ENCODE peak calls at places on chromosomes 4 and X, in nine cellular contexts. One of them, this sample, is unnamed.
A peak's percentile ranks its signal among the peaks of the same experiment; 100 is the strongest.

GRCh38 chr4:5971077-5971447 is 47.2 kb downstream of the C4orf50 start:
- DNase-seq in cardiac muscle cell: no peak
- DNase-seq in breast epithelium: peak; percentile 37
- DNase-seq in heart right ventricle: no peak
- DNase-seq in sigmoid colon: peak; percentile 54
- DNase-seq in fibroblast of mammary gland: no peak
- DNase-seq in mammary epithelial cell: no peak
- DNase-seq in Calu3: no peak
- DNase-seq in spleen: no peak
- DNase-seq in this sample: no peak

GRCh38 chr4:101221294-101221693 is 126.0 kb downstream of the PPP3CA start:
- DNase-seq in cardiac muscle cell: no peak
- DNase-seq in breast epithelium: no peak
- DNase-seq in heart right ventricle: no peak
- DNase-seq in sigmoid colon: no peak
- DNase-seq in fibroblast of mammary gland: no peak
- DNase-seq in mammary epithelial cell: no peak
- DNase-seq in Calu3: no peak
- DNase-seq in spleen: no peak
- DNase-seq in this sample: no peak

GRCh38 chr4:126790633-126791032 is 842.1 kb upstream of the INTU start:
- DNase-seq in cardiac muscle cell: peak; percentile 10
- DNase-seq in breast epithelium: no peak
- DNase-seq in heart right ventricle: no peak
- DNase-seq in sigmoid colon: no peak
- DNase-seq in fibroblast of mammary gland: no peak
- DNase-seq in mammary epithelial cell: no peak
- DNase-seq in Calu3: no peak
- DNase-seq in spleen: no peak
- DNase-seq in this sample: no peak

GRCh38 chr4:136741468-136741867 is 790.8 kb downstream of the PCDH18 start:
- DNase-seq in cardiac muscle cell: no peak
- DNase-seq in breast epithelium: no peak
- DNase-seq in heart right ventricle: no peak
- DNase-seq in sigmoid colon: no peak
- DNase-seq in fibroblast of mammary gland: peak; percentile 1
- DNase-seq in mammary epithelial cell: no peak
- DNase-seq in Calu3: no peak
- DNase-seq in spleen: no peak
- DNase-seq in this sample: no peak

GRCh38 chr4:98905834-98906233 is 23.1 kb downstream of the EIF4E start:
- DNase-seq in cardiac muscle cell: no peak
- DNase-seq in breast epithelium: no peak
- DNase-seq in heart right ventricle: no peak
- DNase-seq in sigmoid colon: no peak
- DNase-seq in fibroblast of mammary gland: no peak
- DNase-seq in mammary epithelial cell: no peak
- DNase-seq in Calu3: no peak
- DNase-seq in spleen: no peak
- DNase-seq in this sample: no peak

GRCh38 chr4:141375855-141376254 is 155.2 kb downstream of the ZNF330 start:
- DNase-seq in cardiac muscle cell: no peak
- DNase-seq in breast epithelium: no peak
- DNase-seq in heart right ventricle: no peak
- DNase-seq in sigmoid colon: no peak
- DNase-seq in fibroblast of mammary gland: peak; percentile 67
- DNase-seq in mammary epithelial cell: peak; percentile 83
- DNase-seq in Calu3: peak; percentile 63
- DNase-seq in spleen: no peak
- DNase-seq in this sample: no peak

GRCh38 chrX:85017721-85018120 is 14.0 kb downstream of the APOOL start:
- DNase-seq in cardiac muscle cell: no peak
- DNase-seq in breast epithelium: no peak
- DNase-seq in heart right ventricle: no peak
- DNase-seq in sigmoid colon: no peak
- DNase-seq in fibroblast of mammary gland: peak; percentile 35
- DNase-seq in mammary epithelial cell: no peak
- DNase-seq in Calu3: no peak
- DNase-seq in spleen: no peak
- DNase-seq in this sample: no peak

GRCh38 chr4:118281611-118282442 is 71.0 kb downstream of the PRSS12 start:
- DNase-seq in cardiac muscle cell: peak; percentile 17
- DNase-seq in breast epithelium: no peak
- DNase-seq in heart right ventricle: no peak
- DNase-seq in sigmoid colon: no peak
- DNase-seq in fibroblast of mammary gland: peak; percentile 63
- DNase-seq in mammary epithelial cell: peak; percentile 51
- DNase-seq in Calu3: no peak
- DNase-seq in spleen: peak; percentile 72
- DNase-seq in this sample: no peak

GRCh38 chr4:60201052-60201673 is 999.0 kb upstream of the ADGRL3 start:
- DNase-seq in cardiac muscle cell: peak; percentile 80
- DNase-seq in breast epithelium: no peak
- DNase-seq in heart right ventricle: peak; percentile 13
- DNase-seq in sigmoid colon: no peak
- DNase-seq in fibroblast of mammary gland: peak; percentile 52
- DNase-seq in mammary epithelial cell: peak; percentile 22
- DNase-seq in Calu3: peak; percentile 34
- DNase-seq in spleen: no peak
- DNase-seq in this sample: no peak

GRCh38 chrX:107429090-107429489 is 20.4 kb upstream of the FRMPD3 start:
- DNase-seq in cardiac muscle cell: peak; percentile 53
- DNase-seq in breast epithelium: no peak
- DNase-seq in heart right ventricle: no peak
- DNase-seq in sigmoid colon: no peak
- DNase-seq in fibroblast of mammary gland: peak; percentile 48
- DNase-seq in mammary epithelial cell: no peak
- DNase-seq in Calu3: peak; percentile 45
- DNase-seq in spleen: no peak
- DNase-seq in this sample: no peak

GRCh38 chrX:127038065-127038464 is 218.5 kb downstream of the PRR32 start:
- DNase-seq in cardiac muscle cell: peak; percentile 16
- DNase-seq in breast epithelium: no peak
- DNase-seq in heart right ventricle: no peak
- DNase-seq in sigmoid colon: no peak
- DNase-seq in fibroblast of mammary gland: no peak
- DNase-seq in mammary epithelial cell: no peak
- DNase-seq in Calu3: no peak
- DNase-seq in spleen: no peak
- DNase-seq in this sample: no peak

GRCh38 chr4:135917016-135917415 is 1615.3 kb downstream of the PCDH18 start:
- DNase-seq in cardiac muscle cell: no peak
- DNase-seq in breast epithelium: no peak
- DNase-seq in heart right ventricle: no peak
- DNase-seq in sigmoid colon: no peak
- DNase-seq in fibroblast of mammary gland: peak; percentile 0
- DNase-seq in mammary epithelial cell: no peak
- DNase-seq in Calu3: no peak
- DNase-seq in spleen: no peak
- DNase-seq in this sample: no peak

GRCh38 chr4:111847256-111848108 is 297.8 kb upstream of the FAM241A start:
- DNase-seq in cardiac muscle cell: no peak
- DNase-seq in breast epithelium: no peak
- DNase-seq in heart right ventricle: no peak
- DNase-seq in sigmoid colon: no peak
- DNase-seq in fibroblast of mammary gland: peak; percentile 21
- DNase-seq in mammary epithelial cell: no peak
- DNase-seq in Calu3: no peak
- DNase-seq in spleen: no peak
- DNase-seq in this sample: no peak

GRCh38 chr4:70885174-70885573 is 17.0 kb upstream of the MOB1B start:
- DNase-seq in cardiac muscle cell: no peak
- DNase-seq in breast epithelium: no peak
- DNase-seq in heart right ventricle: no peak
- DNase-seq in sigmoid colon: no peak
- DNase-seq in fibroblast of mammary gland: peak; percentile 21
- DNase-seq in mammary epithelial cell: no peak
- DNase-seq in Calu3: no peak
- DNase-seq in spleen: no peak
- DNase-seq in this sample: no peak

GRCh38 chr4:83810428-83810827 is 274.5 kb downstream of the GPAT3 start:
- DNase-seq in cardiac muscle cell: no peak
- DNase-seq in breast epithelium: no peak
- DNase-seq in heart right ventricle: no peak
- DNase-seq in sigmoid colon: no peak
- DNase-seq in fibroblast of mammary gland: peak; percentile 26
- DNase-seq in mammary epithelial cell: no peak
- DNase-seq in Calu3: no peak
- DNase-seq in spleen: no peak
- DNase-seq in this sample: no peak

GRCh38 chr4:26141916-26142638 is 178.7 kb upstream of the RBPJ start:
- DNase-seq in cardiac muscle cell: no peak
- DNase-seq in breast epithelium: no peak
- DNase-seq in heart right ventricle: no peak
- DNase-seq in sigmoid colon: peak; percentile 90
- DNase-seq in fibroblast of mammary gland: peak; percentile 68
- DNase-seq in mammary epithelial cell: no peak
- DNase-seq in Calu3: no peak
- DNase-seq in spleen: no peak
- DNase-seq in this sample: no peak

DNA sequence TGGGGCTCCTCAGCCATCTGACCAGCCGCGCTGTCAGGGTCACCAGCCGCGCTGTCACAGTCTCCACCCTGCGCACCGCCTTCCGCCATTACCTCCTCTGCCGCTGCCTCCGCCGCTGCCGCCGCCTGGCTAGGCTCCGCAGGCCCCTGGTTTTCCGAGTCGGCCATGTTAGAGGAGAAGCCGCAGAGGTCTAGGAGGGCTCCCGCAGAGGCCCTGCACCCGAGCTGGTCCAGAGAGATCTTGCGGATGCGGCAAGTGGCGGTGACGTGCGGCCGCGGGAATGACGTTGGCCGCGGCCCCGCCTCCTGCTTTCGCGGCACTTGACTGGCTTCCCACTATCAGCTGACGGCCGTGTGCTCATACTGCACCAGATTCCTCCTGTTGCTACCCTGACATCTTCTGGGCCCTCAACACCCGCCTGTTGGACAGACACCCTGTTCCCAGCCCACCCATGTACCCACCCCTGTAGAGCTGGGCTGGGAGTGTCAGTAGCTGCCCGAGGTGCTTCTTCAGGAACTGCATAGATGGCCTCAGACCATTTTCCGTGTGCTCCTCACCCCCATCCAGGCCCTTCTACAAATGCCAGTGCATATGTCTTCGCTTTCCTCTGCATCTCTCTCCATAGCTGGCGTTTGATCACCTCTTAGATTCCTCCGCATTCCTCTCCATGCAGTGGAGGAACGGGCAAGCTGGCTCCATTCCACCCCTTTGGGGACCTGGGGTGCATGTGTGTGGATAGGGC is at the start of gene NAP1L5:
- DNase-seq in cardiac muscle cell: peak; percentile 35
- DNase-seq in breast epithelium: no peak
- DNase-seq in heart right ventricle: peak; percentile 70
- DNase-seq in sigmoid colon: peak; percentile 91
- DNase-seq in fibroblast of mammary gland: peak; percentile 83
- DNase-seq in mammary epithelial cell: peak; percentile 32
- DNase-seq in Calu3: no peak
- DNase-seq in spleen: peak; percentile 89
- DNase-seq in this sample: no peak
- TF ChIP-seq CTCF in cardiac muscle cell: no peak
- TF ChIP-seq CTCF in breast epithelium: no peak
- TF ChIP-seq CTCF in heart right ventricle: no peak
- TF ChIP-seq CTCF in sigmoid colon: no peak
- TF ChIP-seq CTCF in fibroblast of mammary gland: no peak
- TF ChIP-seq CTCF in mammary epithelial cell: no peak
- TF ChIP-seq CTCF in Calu3: no peak
- TF ChIP-seq CTCF in spleen: no peak
- TF ChIP-seq CTCF in this sample: no peak

GRCh38 chrX:78124304-78124703 is 15.1 kb downstream of the TAF9B start:
- DNase-seq in cardiac muscle cell: no peak
- DNase-seq in breast epithelium: no peak
- DNase-seq in heart right ventricle: no peak
- DNase-seq in sigmoid colon: no peak
- DNase-seq in fibroblast of mammary gland: no peak
- DNase-seq in mammary epithelial cell: no peak
- DNase-seq in Calu3: no peak
- DNase-seq in spleen: no peak
- DNase-seq in this sample: no peak
- TF ChIP-seq CTCF in cardiac muscle cell: peak; percentile 32
- TF ChIP-seq CTCF in breast epithelium: no peak
- TF ChIP-seq CTCF in heart right ventricle: peak; percentile 9
- TF ChIP-seq CTCF in sigmoid colon: no peak
- TF ChIP-seq CTCF in fibroblast of mammary gland: peak; percentile 36
- TF ChIP-seq CTCF in mammary epithelial cell: peak; percentile 26
- TF ChIP-seq CTCF in Calu3: no peak
- TF ChIP-seq CTCF in spleen: no peak
- TF ChIP-seq CTCF in this sample: no peak

GRCh38 chrX:119693032-119693995 is at the start of gene SEPTIN6:
- DNase-seq in cardiac muscle cell: peak; percentile 85
- DNase-seq in breast epithelium: no peak
- DNase-seq in heart right ventricle: peak; percentile 66
- DNase-seq in sigmoid colon: peak; percentile 83
- DNase-seq in fibroblast of mammary gland: peak; percentile 46
- DNase-seq in mammary epithelial cell: peak; percentile 65
- DNase-seq in Calu3: peak; percentile 65
- DNase-seq in spleen: peak; percentile 95
- DNase-seq in this sample: no peak

GRCh38 chrX:119693996-119694451 is 1.1 kb upstream of the SEPTIN6 start:
- DNase-seq in cardiac muscle cell: peak; percentile 39
- DNase-seq in breast epithelium: no peak
- DNase-seq in heart right ventricle: no peak
- DNase-seq in sigmoid colon: no peak
- DNase-seq in fibroblast of mammary gland: no peak
- DNase-seq in mammary epithelial cell: no peak
- DNase-seq in Calu3: no peak
- DNase-seq in spleen: peak; percentile 81
- DNase-seq in this sample: no peak

GRCh38 chrX:119695535-119696050 is 2.6 kb upstream of the SEPTIN6 start:
- DNase-seq in cardiac muscle cell: no peak
- DNase-seq in breast epithelium: no peak
- DNase-seq in heart right ventricle: no peak
- DNase-seq in sigmoid colon: no peak
- DNase-seq in fibroblast of mammary gland: no peak
- DNase-seq in mammary epithelial cell: no peak
- DNase-seq in Calu3: no peak
- DNase-seq in spleen: no peak
- DNase-seq in this sample: no peak

GRCh38 chrX:119696251-119696890 is 3.4 kb upstream of the SEPTIN6 start:
- DNase-seq in cardiac muscle cell: no peak
- DNase-seq in breast epithelium: no peak
- DNase-seq in heart right ventricle: no peak
- DNase-seq in sigmoid colon: no peak
- DNase-seq in fibroblast of mammary gland: no peak
- DNase-seq in mammary epithelial cell: no peak
- DNase-seq in Calu3: no peak
- DNase-seq in spleen: no peak
- DNase-seq in this sample: no peak

GRCh38 chrX:119694601-119695534 is 1.9 kb upstream of the SEPTIN6 start:
- DNase-seq in cardiac muscle cell: no peak
- DNase-seq in breast epithelium: no peak
- DNase-seq in heart right ventricle: no peak
- DNase-seq in sigmoid colon: peak; percentile 70
- DNase-seq in fibroblast of mammary gland: no peak
- DNase-seq in mammary epithelial cell: no peak
- DNase-seq in Calu3: no peak
- DNase-seq in spleen: peak; percentile 78
- DNase-seq in this sample: no peak
- TF ChIP-seq CTCF in cardiac muscle cell: no peak
- TF ChIP-seq CTCF in breast epithelium: no peak
- TF ChIP-seq CTCF in heart right ventricle: no peak
- TF ChIP-seq CTCF in sigmoid colon: no peak
- TF ChIP-seq CTCF in fibroblast of mammary gland: no peak
- TF ChIP-seq CTCF in mammary epithelial cell: no peak
- TF ChIP-seq CTCF in Calu3: no peak
- TF ChIP-seq CTCF in spleen: no peak
- TF ChIP-seq CTCF in this sample: no peak

GRCh38 chrX:122591546-122591945 is 592.5 kb upstream of the GRIA3 start:
- DNase-seq in cardiac muscle cell: no peak
- DNase-seq in breast epithelium: no peak
- DNase-seq in heart right ventricle: no peak
- DNase-seq in sigmoid colon: no peak
- DNase-seq in fibroblast of mammary gland: no peak
- DNase-seq in mammary epithelial cell: no peak
- DNase-seq in Calu3: no peak
- DNase-seq in spleen: no peak
- DNase-seq in this sample: no peak
- TF ChIP-seq CTCF in cardiac muscle cell: no peak
- TF ChIP-seq CTCF in breast epithelium: no peak
- TF ChIP-seq CTCF in heart right ventricle: no peak
- TF ChIP-seq CTCF in sigmoid colon: no peak
- TF ChIP-seq CTCF in fibroblast of mammary gland: no peak
- TF ChIP-seq CTCF in mammary epithelial cell: no peak
- TF ChIP-seq CTCF in Calu3: no peak
- TF ChIP-seq CTCF in spleen: no peak
- TF ChIP-seq CTCF in this sample: no peak

This sample was measured in omental fat pad.